ENCODE peak calls at places on chromosomes 12 and 14, in ten cellular contexts. One of them, this sample, is unnamed.

GRCh38 chr12:116236148-116236731 is 41.3 kb downstream of the MED13L start:
- DNase-seq in epithelial cell of prostate: no peak
- DNase-seq in stomach: peak
- DNase-seq in left ventricle myocardium inferior: peak
- DNase-seq in ovary: no peak
- DNase-seq in transverse colon: peak
- DNase-seq in CD8-positive, alpha-beta T cell: peak
- DNase-seq in cardiac muscle cell: peak
- DNase-seq in hepatocyte: peak
- DNase-seq in uterus: peak
- DNase-seq in this sample: peak

GRCh38 chr12:113476093-113476986 is 4.7 kb upstream of the LHX5 start:
- DNase-seq in uterus: no peak
- DNase-seq in left ventricle myocardium inferior: no peak
- DNase-seq in ovary: no peak
- DNase-seq in CD8-positive, alpha-beta T cell: no peak
- DNase-seq in hepatocyte: no peak
- DNase-seq in cardiac muscle cell: no peak
- DNase-seq in transverse colon: no peak
- DNase-seq in epithelial cell of prostate: no peak
- DNase-seq in stomach: no peak
- DNase-seq in this sample: no peak

GRCh38 chr14:105864116-105864515 is 337.7 kb downstream of the TMEM121 start:
- DNase-seq in hepatocyte: no peak
- DNase-seq in stomach: no peak
- DNase-seq in uterus: peak
- DNase-seq in cardiac muscle cell: no peak
- DNase-seq in ovary: peak
- DNase-seq in CD8-positive, alpha-beta T cell: peak
- DNase-seq in epithelial cell of prostate: no peak
- DNase-seq in transverse colon: no peak
- DNase-seq in left ventricle myocardium inferior: no peak
- DNase-seq in this sample: no peak

GRCh38 chr12:124392271-124392990 is 97.5 kb downstream of the RFLNA start:
- DNase-seq in left ventricle myocardium inferior: no peak
- DNase-seq in stomach: no peak
- DNase-seq in CD8-positive, alpha-beta T cell: no peak
- DNase-seq in hepatocyte: no peak
- DNase-seq in ovary: peak
- DNase-seq in transverse colon: peak
- DNase-seq in epithelial cell of prostate: no peak
- DNase-seq in uterus: peak
- DNase-seq in cardiac muscle cell: no peak
- DNase-seq in this sample: peak

GRCh38 chr12:113403435-113404415 is at the start of gene SDS:
- DNase-seq in hepatocyte: peak
- DNase-seq in ovary: peak
- DNase-seq in transverse colon: peak
- DNase-seq in uterus: no peak
- DNase-seq in epithelial cell of prostate: no peak
- DNase-seq in cardiac muscle cell: peak
- DNase-seq in stomach: peak
- DNase-seq in CD8-positive, alpha-beta T cell: no peak
- DNase-seq in left ventricle myocardium inferior: peak
- DNase-seq in this sample: no peak

GRCh38 chr14:65356327-65356836 is 56.1 kb upstream of the FUT8 start:
- DNase-seq in uterus: no peak
- DNase-seq in cardiac muscle cell: peak
- DNase-seq in ovary: no peak
- DNase-seq in hepatocyte: peak
- DNase-seq in CD8-positive, alpha-beta T cell: no peak
- DNase-seq in stomach: peak
- DNase-seq in epithelial cell of prostate: peak
- DNase-seq in transverse colon: no peak
- DNase-seq in left ventricle myocardium inferior: no peak
- DNase-seq in this sample: no peak

GRCh38 chr14:24818823-24819341 is 184.9 kb upstream of the GZMB start:
- DNase-seq in epithelial cell of prostate: no peak
- DNase-seq in uterus: no peak
- DNase-seq in hepatocyte: no peak
- DNase-seq in cardiac muscle cell: no peak
- DNase-seq in CD8-positive, alpha-beta T cell: no peak
- DNase-seq in left ventricle myocardium inferior: no peak
- DNase-seq in ovary: no peak
- DNase-seq in stomach: no peak
- DNase-seq in transverse colon: no peak
- DNase-seq in this sample: no peak

GRCh38 chr12:44193281-44193680 is 357.4 kb downstream of the TMEM117 start:
- DNase-seq in stomach: no peak
- DNase-seq in cardiac muscle cell: no peak
- DNase-seq in hepatocyte: no peak
- DNase-seq in epithelial cell of prostate: no peak
- DNase-seq in left ventricle myocardium inferior: no peak
- DNase-seq in transverse colon: no peak
- DNase-seq in CD8-positive, alpha-beta T cell: no peak
- DNase-seq in ovary: no peak
- DNase-seq in uterus: no peak
- DNase-seq in this sample: no peak

GRCh38 chr14:53338192-53338591 is 185.1 kb upstream of the DDHD1 start:
- DNase-seq in cardiac muscle cell: peak
- DNase-seq in uterus: no peak
- DNase-seq in ovary: no peak
- DNase-seq in stomach: no peak
- DNase-seq in CD8-positive, alpha-beta T cell: no peak
- DNase-seq in hepatocyte: no peak
- DNase-seq in epithelial cell of prostate: no peak
- DNase-seq in transverse colon: no peak
- DNase-seq in left ventricle myocardium inferior: no peak
- DNase-seq in this sample: peak

GRCh38 chr12:113152196-113152834 is 2.8 kb downstream of the CFAP73 start:
- DNase-seq in transverse colon: no peak
- DNase-seq in ovary: no peak
- DNase-seq in stomach: no peak
- DNase-seq in left ventricle myocardium inferior: no peak
- DNase-seq in epithelial cell of prostate: no peak
- DNase-seq in cardiac muscle cell: no peak
- DNase-seq in uterus: no peak
- DNase-seq in hepatocyte: no peak
- DNase-seq in CD8-positive, alpha-beta T cell: no peak
- DNase-seq in this sample: no peak

DNA sequence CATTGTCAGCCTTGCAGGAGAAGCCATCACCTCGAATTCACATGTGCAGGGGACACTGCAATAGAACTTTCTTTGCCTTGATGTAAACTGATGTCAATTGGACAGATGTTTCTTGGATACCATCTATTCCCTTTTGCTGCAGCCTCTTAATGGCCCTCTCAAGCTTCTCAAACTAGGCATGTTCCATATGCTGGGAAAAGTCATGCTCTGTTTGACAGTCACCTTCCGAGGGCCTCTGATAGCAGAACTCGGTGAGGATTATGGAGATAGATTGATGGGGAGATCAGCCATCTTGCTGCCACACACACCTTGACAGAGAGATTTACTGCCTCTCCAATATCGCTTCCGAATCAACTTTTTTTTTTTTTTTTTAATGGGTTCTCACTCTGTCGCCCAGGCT is 145.8 kb upstream of the NUDT4 start:
- DNase-seq in left ventricle myocardium inferior: no peak
- DNase-seq in epithelial cell of prostate: no peak
- DNase-seq in transverse colon: no peak
- DNase-seq in cardiac muscle cell: no peak
- DNase-seq in uterus: no peak
- DNase-seq in stomach: no peak
- DNase-seq in hepatocyte: no peak
- DNase-seq in CD8-positive, alpha-beta T cell: no peak
- DNase-seq in ovary: no peak
- DNase-seq in this sample: no peak
- H3K27ac ChIP-seq in left ventricle myocardium inferior: no peak
- H3K27ac ChIP-seq in epithelial cell of prostate: no peak
- H3K27ac ChIP-seq in transverse colon: no peak
- H3K27ac ChIP-seq in cardiac muscle cell: no peak
- H3K27ac ChIP-seq in uterus: no peak
- H3K27ac ChIP-seq in stomach: no peak
- H3K27ac ChIP-seq in hepatocyte: no peak
- H3K27ac ChIP-seq in CD8-positive, alpha-beta T cell: no peak
- H3K27ac ChIP-seq in ovary: no peak
- H3K27ac ChIP-seq in this sample: no peak

GRCh38 chr14:21039585-21040369 is 2.4 kb upstream of the RNASE7 start:
- DNase-seq in uterus: peak
- DNase-seq in cardiac muscle cell: peak
- DNase-seq in left ventricle myocardium inferior: no peak
- DNase-seq in transverse colon: peak
- DNase-seq in epithelial cell of prostate: no peak
- DNase-seq in stomach: peak
- DNase-seq in CD8-positive, alpha-beta T cell: peak
- DNase-seq in hepatocyte: peak
- DNase-seq in ovary: peak
- DNase-seq in this sample: peak

GRCh38 chr14:21040370-21040925 is 1.7 kb upstream of the RNASE7 start:
- DNase-seq in stomach: no peak
- DNase-seq in cardiac muscle cell: no peak
- DNase-seq in epithelial cell of prostate: no peak
- DNase-seq in CD8-positive, alpha-beta T cell: no peak
- DNase-seq in left ventricle myocardium inferior: no peak
- DNase-seq in ovary: no peak
- DNase-seq in uterus: no peak
- DNase-seq in transverse colon: no peak
- DNase-seq in hepatocyte: no peak
- DNase-seq in this sample: no peak

GRCh38 chr14:21036746-21037145 is 2.1 kb upstream of the RNASE13 start:
- DNase-seq in epithelial cell of prostate: no peak
- DNase-seq in hepatocyte: no peak
- DNase-seq in CD8-positive, alpha-beta T cell: no peak
- DNase-seq in uterus: no peak
- DNase-seq in ovary: no peak
- DNase-seq in left ventricle myocardium inferior: no peak
- DNase-seq in cardiac muscle cell: no peak
- DNase-seq in stomach: no peak
- DNase-seq in transverse colon: no peak
- DNase-seq in this sample: no peak

GRCh38 chr14:21038416-21039058 is 3.6 kb upstream of the RNASE7 start:
- DNase-seq in uterus: no peak
- DNase-seq in CD8-positive, alpha-beta T cell: no peak
- DNase-seq in left ventricle myocardium inferior: no peak
- DNase-seq in hepatocyte: no peak
- DNase-seq in epithelial cell of prostate: no peak
- DNase-seq in stomach: no peak
- DNase-seq in cardiac muscle cell: no peak
- DNase-seq in transverse colon: no peak
- DNase-seq in ovary: no peak
- DNase-seq in this sample: no peak

GRCh38 chr14:21039059-21039422 is 3.1 kb upstream of the RNASE7 start:
- DNase-seq in CD8-positive, alpha-beta T cell: no peak
- DNase-seq in transverse colon: peak
- DNase-seq in left ventricle myocardium inferior: peak
- DNase-seq in cardiac muscle cell: peak
- DNase-seq in hepatocyte: peak
- DNase-seq in uterus: peak
- DNase-seq in epithelial cell of prostate: no peak
- DNase-seq in stomach: peak
- DNase-seq in ovary: peak
- DNase-seq in this sample: peak
- H3K27ac ChIP-seq in CD8-positive, alpha-beta T cell: no peak
- H3K27ac ChIP-seq in transverse colon: peak
- H3K27ac ChIP-seq in left ventricle myocardium inferior: peak
- H3K27ac ChIP-seq in cardiac muscle cell: peak
- H3K27ac ChIP-seq in hepatocyte: peak
- H3K27ac ChIP-seq in uterus: peak
- H3K27ac ChIP-seq in epithelial cell of prostate: peak
- H3K27ac ChIP-seq in stomach: peak
- H3K27ac ChIP-seq in ovary: peak
- H3K27ac ChIP-seq in this sample: peak

GRCh38 chr14:101915871-101916815 is 48.2 kb upstream of the DYNC1H1 start:
- DNase-seq in transverse colon: no peak
- DNase-seq in epithelial cell of prostate: no peak
- DNase-seq in CD8-positive, alpha-beta T cell: no peak
- DNase-seq in cardiac muscle cell: no peak
- DNase-seq in left ventricle myocardium inferior: no peak
- DNase-seq in uterus: no peak
- DNase-seq in hepatocyte: no peak
- DNase-seq in ovary: no peak
- DNase-seq in stomach: no peak
- DNase-seq in this sample: no peak

GRCh38 chr14:101918125-101918989 is 46.0 kb upstream of the DYNC1H1 start:
- DNase-seq in uterus: no peak
- DNase-seq in transverse colon: no peak
- DNase-seq in epithelial cell of prostate: no peak
- DNase-seq in ovary: no peak
- DNase-seq in cardiac muscle cell: no peak
- DNase-seq in stomach: no peak
- DNase-seq in hepatocyte: no peak
- DNase-seq in CD8-positive, alpha-beta T cell: no peak
- DNase-seq in left ventricle myocardium inferior: no peak
- DNase-seq in this sample: no peak

GRCh38 chr14:101917413-101918124 is 46.8 kb upstream of the DYNC1H1 start:
- DNase-seq in CD8-positive, alpha-beta T cell: no peak
- DNase-seq in left ventricle myocardium inferior: no peak
- DNase-seq in ovary: no peak
- DNase-seq in transverse colon: no peak
- DNase-seq in uterus: no peak
- DNase-seq in cardiac muscle cell: no peak
- DNase-seq in epithelial cell of prostate: no peak
- DNase-seq in stomach: no peak
- DNase-seq in hepatocyte: no peak
- DNase-seq in this sample: no peak

GRCh38 chr14:101914083-101914482 is 50.3 kb upstream of the DYNC1H1 start:
- DNase-seq in ovary: no peak
- DNase-seq in epithelial cell of prostate: no peak
- DNase-seq in hepatocyte: no peak
- DNase-seq in cardiac muscle cell: no peak
- DNase-seq in transverse colon: no peak
- DNase-seq in uterus: no peak
- DNase-seq in stomach: no peak
- DNase-seq in left ventricle myocardium inferior: no peak
- DNase-seq in CD8-positive, alpha-beta T cell: no peak
- DNase-seq in this sample: no peak

GRCh38 chr14:101916816-101917412 is 47.5 kb upstream of the DYNC1H1 start:
- DNase-seq in hepatocyte: no peak
- DNase-seq in cardiac muscle cell: no peak
- DNase-seq in uterus: no peak
- DNase-seq in transverse colon: no peak
- DNase-seq in ovary: no peak
- DNase-seq in epithelial cell of prostate: no peak
- DNase-seq in stomach: no peak
- DNase-seq in CD8-positive, alpha-beta T cell: no peak
- DNase-seq in left ventricle myocardium inferior: no peak
- DNase-seq in this sample: no peak
- H3K27ac ChIP-seq in hepatocyte: no peak
- H3K27ac ChIP-seq in cardiac muscle cell: no peak
- H3K27ac ChIP-seq in uterus: no peak
- H3K27ac ChIP-seq in transverse colon: no peak
- H3K27ac ChIP-seq in ovary: no peak
- H3K27ac ChIP-seq in epithelial cell of prostate: no peak
- H3K27ac ChIP-seq in stomach: peak
- H3K27ac ChIP-seq in CD8-positive, alpha-beta T cell: no peak
- H3K27ac ChIP-seq in left ventricle myocardium inferior: peak
- H3K27ac ChIP-seq in this sample: no peak

DNA sequence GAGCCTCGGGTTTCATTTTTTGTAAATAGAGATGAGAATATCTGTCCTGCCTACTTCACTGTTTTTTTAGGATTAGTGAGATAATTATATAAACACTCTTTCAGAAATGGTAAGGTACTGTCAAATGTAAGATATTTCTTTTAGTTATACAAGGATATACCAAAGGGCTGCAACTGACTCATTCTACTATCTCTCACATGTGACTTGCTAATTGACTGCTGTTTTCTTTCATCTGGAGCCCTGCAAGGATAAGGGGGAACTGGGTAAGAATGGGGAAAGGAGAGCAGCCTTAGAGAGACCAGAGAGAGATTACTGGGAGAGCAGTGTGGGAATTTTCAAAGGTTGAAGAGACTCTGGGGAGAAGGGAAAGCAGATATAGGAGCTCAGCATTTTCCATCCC is 15.5 kb downstream of the WDR20 start:
- DNase-seq in cardiac muscle cell: peak
- DNase-seq in left ventricle myocardium inferior: no peak
- DNase-seq in transverse colon: no peak
- DNase-seq in stomach: no peak
- DNase-seq in epithelial cell of prostate: no peak
- DNase-seq in hepatocyte: peak
- DNase-seq in ovary: no peak
- DNase-seq in uterus: no peak
- DNase-seq in CD8-positive, alpha-beta T cell: no peak
- DNase-seq in this sample: no peak
- H3K27ac ChIP-seq in cardiac muscle cell: peak
- H3K27ac ChIP-seq in left ventricle myocardium inferior: peak
- H3K27ac ChIP-seq in transverse colon: no peak
- H3K27ac ChIP-seq in stomach: no peak
- H3K27ac ChIP-seq in epithelial cell of prostate: no peak
- H3K27ac ChIP-seq in hepatocyte: peak
- H3K27ac ChIP-seq in ovary: no peak
- H3K27ac ChIP-seq in uterus: peak
- H3K27ac ChIP-seq in CD8-positive, alpha-beta T cell: no peak
- H3K27ac ChIP-seq in this sample: no peak